ENCODE peak calls at places on chromosome 11, in seven cellular contexts. G, Q, B, V, E, C and O are unnamed samples.

GRCh38 chr11:24511518-24511917 is 14.7 kb downstream of the LUZP2 start:
- DNase-seq in C (no peak), Q (no peak), E (peak; percentile 52), B (no peak), V (no peak), G (no peak), O (no peak)

GRCh38 chr11:109130910-109131309 is 291.1 kb upstream of the C11orf87 start:
- DNase-seq in C (no peak), Q (no peak), B (no peak), V (peak; percentile 11), E (no peak), G (no peak), O (no peak)

GRCh38 chr11:78420255-78420764 is 2.7 kb upstream of the GAB2 start:
- DNase-seq in V (peak; percentile 83), C (peak; percentile 31), Q (peak; percentile 92), G (peak; percentile 54), B (peak; percentile 53), E (peak; percentile 72), O (no peak)

GRCh38 chr11:78041843-78042455 is 18.9 kb upstream of the KCTD14 start:
- DNase-seq in C (no peak), E (no peak), G (no peak), V (no peak), Q (no peak), B (no peak), O (no peak)

GRCh38 chr11:65696802-65697552 is 15.1 kb upstream of the KAT5 start:
- DNase-seq in B (no peak), C (no peak), E (no peak), G (no peak), V (no peak), Q (no peak), O (no peak)

GRCh38 chr11:122524532-122524882 is 131.0 kb upstream of the UBASH3B start:
- DNase-seq in V (no peak), B (no peak), C (no peak), G (no peak), Q (no peak), E (no peak), O (no peak)

GRCh38 chr11:45400594-45400993 is 114.5 kb upstream of the SYT13 start:
- DNase-seq in C (no peak), B (no peak), E (no peak), G (no peak), V (no peak), Q (no peak), O (no peak)

GRCh38 chr11:125626381-125626950 is 1.5 kb downstream of the CHEK1 start:
- DNase-seq in V (peak; percentile 96), Q (no peak), E (peak; percentile 38), C (no peak), B (peak; percentile 56), G (peak; percentile 13), O (no peak)

GRCh38 chr11:35116762-35117588 is 22.0 kb upstream of the CD44 start:
- DNase-seq in V (peak; percentile 47), Q (no peak), C (no peak), G (no peak), E (no peak), B (no peak), O (no peak)

GRCh38 chr11:1109101-1109917 is 34.6 kb downstream of the MUC2 start:
- DNase-seq in Q (no peak), E (no peak), B (no peak), G (no peak), V (no peak), C (no peak), O (no peak)

GRCh38 chr11:74725701-74726100 is 5.5 kb downstream of the CHRDL2 start:
- DNase-seq in G (no peak), C (no peak), B (no peak), Q (no peak), E (no peak), V (no peak), O (no peak)

GRCh38 chr11:1308745-1309497 is 511 bp downstream of the TOLLIP start:
- DNase-seq in E (no peak), Q (peak; percentile 72), G (peak; percentile 96), C (no peak), B (no peak), V (no peak), O (no peak)